ENCODE peak calls at places on chromosomes 11 and 22, in ten cellular contexts. Q, C, A, K, M, X, N, F, D and I are unnamed samples.

GRCh38 chr11:1128333-1129142 is 29.2 kb upstream of the MUC5AC start:
- DNase-seq in Q (no peak), C (no peak), A (no peak), K (no peak), M (peak), X (no peak), N (no peak), F (no peak), D (no peak), I (no peak)

GRCh38 chr11:131980878-131981668 is 610.7 kb downstream of the NTM start:
- DNase-seq in Q (no peak), C (peak), A (no peak), K (no peak), M (no peak), X (no peak), N (no peak), F (no peak), D (no peak), I (no peak)

GRCh38 chr11:126104420-126104819 is 41.8 kb upstream of the CDON start:
- DNase-seq in Q (no peak), C (no peak), A (no peak), K (no peak), M (no peak), X (no peak), N (no peak), F (no peak), D (no peak), I (no peak)

GRCh38 chr22:42313204-42313603 is 42.8 kb upstream of the TCF20 start:
- DNase-seq in Q (no peak), C (no peak), A (no peak), K (no peak), M (no peak), X (no peak), N (no peak), F (no peak), D (no peak), I (no peak)

GRCh38 chr11:35145249-35145648 is 6.3 kb downstream of the CD44 start:
- DNase-seq in Q (no peak), C (peak), A (peak), K (no peak), M (no peak), X (no peak), N (no peak), F (no peak), D (peak), I (peak)

GRCh38 chr11:15969701-15970329 is 386.5 kb downstream of the SOX6 start:
- DNase-seq in Q (no peak), C (peak), A (no peak), K (peak), M (no peak), X (peak), N (no peak), F (peak), D (no peak), I (peak)

GRCh38 chr11:12801976-12802375 is 127.8 kb downstream of the TEAD1 start:
- DNase-seq in Q (no peak), C (no peak), A (no peak), K (no peak), M (no peak), X (no peak), N (no peak), F (no peak), D (no peak), I (no peak)

GRCh38 chr11:96748639-96749370 is 359.0 kb downstream of the JRKL start:
- DNase-seq in Q (no peak), C (peak), A (no peak), K (peak), M (no peak), X (peak), N (no peak), F (peak), D (no peak), I (no peak)

GRCh38 chr11:118634435-118635236 is 27.2 kb downstream of the PHLDB1 start:
- DNase-seq in Q (peak), C (peak), A (peak), K (peak), M (peak), X (peak), N (peak), F (peak), D (peak), I (no peak)

GRCh38 chr11:68213135-68213515 is at the start of gene KMT5B:
- DNase-seq in Q (peak), C (peak), A (peak), K (peak), M (no peak), X (peak), N (peak), F (peak), D (peak), I (peak)

GRCh38 chr11:96197221-96197620 is 145.8 kb downstream of the MAML2 start:
- DNase-seq in Q (no peak), C (peak), A (no peak), K (peak), M (no peak), X (peak), N (no peak), F (no peak), D (no peak), I (no peak)

GRCh38 chr11:9748361-9748970 is 84.6 kb downstream of the SWAP70 start:
- DNase-seq in Q (peak), C (peak), A (peak), K (peak), M (no peak), X (peak), N (peak), F (peak), D (peak), I (peak)

GRCh38 chr11:108340958-108341357 is 118.1 kb downstream of the ATM start:
- DNase-seq in Q (no peak), C (peak), A (no peak), K (no peak), M (no peak), X (no peak), N (peak), F (no peak), D (no peak), I (no peak)

GRCh38 chr11:117668291-117668690 is 128.7 kb downstream of the DSCAML1 start:
- DNase-seq in Q (no peak), C (no peak), A (no peak), K (no peak), M (no peak), X (no peak), N (no peak), F (no peak), D (no peak), I (no peak)

GRCh38 chr11:111454561-111455192 is 57.5 kb downstream of the BTG4 start:
- DNase-seq in Q (no peak), C (peak), A (peak), K (peak), M (no peak), X (peak), N (peak), F (peak), D (peak), I (peak)

GRCh38 chr11:34609187-34609751 is 11.6 kb upstream of the EHF start:
- DNase-seq in Q (no peak), C (no peak), A (no peak), K (no peak), M (no peak), X (no peak), N (no peak), F (no peak), D (no peak), I (no peak)

GRCh38 chr11:62665630-62666258 is 632 bp downstream of the CSKMT start:
- DNase-seq in Q (no peak), C (peak), A (peak), K (peak), M (peak), X (peak), N (peak), F (peak), D (peak), I (peak)

GRCh38 chr11:72078477-72078876 is 1.9 kb downstream of the NUMA1 start:
- DNase-seq in Q (no peak), C (peak), A (no peak), K (no peak), M (no peak), X (no peak), N (no peak), F (no peak), D (no peak), I (no peak)

GRCh38 chr11:58893899-58894298 is 45.4 kb upstream of the GLYATL1 start:
- DNase-seq in Q (no peak), C (no peak), A (no peak), K (no peak), M (no peak), X (no peak), N (no peak), F (no peak), D (no peak), I (no peak)

GRCh38 chr11:111297696-111298095 is 650 bp upstream of the POU2AF3 start:
- DNase-seq in Q (no peak), C (no peak), A (no peak), K (no peak), M (no peak), X (no peak), N (no peak), F (no peak), D (no peak), I (no peak)

GRCh38 chr22:23789121-23789520 is 2.4 kb downstream of the SMARCB1 start:
- DNase-seq in Q (no peak), C (no peak), A (no peak), K (no peak), M (peak), X (no peak), N (no peak), F (no peak), D (no peak), I (no peak)

GRCh38 chr11:77063407-77063806 is 3.4 kb upstream of the CAPN5 start:
- DNase-seq in Q (peak), C (no peak), A (no peak), K (no peak), M (no peak), X (no peak), N (no peak), F (no peak), D (no peak), I (no peak)

GRCh38 chr11:77062924-77063323 is 3.8 kb upstream of the CAPN5 start:
- DNase-seq in Q (peak), C (peak), A (no peak), K (no peak), M (no peak), X (no peak), N (no peak), F (no peak), D (no peak), I (no peak)

GRCh38 chr11:77065878-77066228 is 918 bp upstream of the CAPN5 start:
- DNase-seq in Q (peak), C (peak), A (peak), K (peak), M (peak), X (peak), N (peak), F (peak), D (peak), I (peak)

GRCh38 chr11:77064648-77065217 is 2.0 kb upstream of the CAPN5 start:
- DNase-seq in Q (peak), C (no peak), A (no peak), K (no peak), M (peak), X (no peak), N (no peak), F (no peak), D (no peak), I (no peak)

DNA sequence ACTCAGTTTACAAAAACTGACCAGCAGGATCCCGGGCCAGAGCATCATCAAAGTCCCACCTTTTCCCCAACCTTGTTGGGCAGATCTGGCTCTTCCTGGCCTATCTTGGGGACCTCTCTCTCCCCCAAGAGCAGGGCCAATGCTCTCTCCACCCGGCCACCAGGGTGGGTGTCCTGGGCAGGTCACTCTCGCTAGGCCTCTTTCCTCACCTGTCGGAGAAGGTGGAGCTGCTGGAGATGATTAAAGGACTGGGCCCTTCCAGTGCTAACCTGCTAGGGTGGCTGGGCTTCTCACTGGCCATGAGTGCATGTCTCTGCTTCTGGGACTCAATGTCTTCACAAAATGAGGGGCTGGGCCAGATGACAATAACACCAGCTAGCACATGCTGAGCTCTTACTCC is 2.9 kb upstream of the CAPN5 start:
- DNase-seq in Q (no peak), C (no peak), A (no peak), K (no peak), M (no peak), X (no peak), N (no peak), F (no peak), D (no peak), I (no peak)
- TF ChIP-seq CTCF in Q (no peak), C (no peak), A (no peak), K (no peak), M (no peak), X (no peak), N (no peak), F (no peak), D (no peak), I (no peak)

GRCh38 chr22:20297414-20298109 is 22.3 kb downstream of the DGCR6L start:
- DNase-seq in Q (no peak), C (no peak), A (no peak), K (no peak), M (no peak), X (no peak), N (no peak), F (no peak), D (no peak), I (no peak)

GRCh38 chr22:20299736-20300136 is 20.1 kb downstream of the DGCR6L start:
- DNase-seq in Q (peak), C (no peak), A (peak), K (peak), M (no peak), X (no peak), N (peak), F (peak), D (peak), I (no peak)

GRCh38 chr22:20298110-20298802 is 21.6 kb downstream of the DGCR6L start:
- DNase-seq in Q (no peak), C (no peak), A (no peak), K (no peak), M (no peak), X (no peak), N (no peak), F (no peak), D (peak), I (no peak)

GRCh38 chr22:20296598-20296997 is 23.3 kb downstream of the DGCR6L start:
- DNase-seq in Q (no peak), C (no peak), A (no peak), K (no peak), M (no peak), X (peak), N (no peak), F (peak), D (no peak), I (no peak)

GRCh38 chr22:20298803-20299735 is 20.8 kb downstream of the DGCR6L start:
- DNase-seq in Q (peak), C (peak), A (peak), K (peak), M (no peak), X (peak), N (peak), F (peak), D (peak), I (peak)
- H3K4me3 ChIP-seq in Q (peak), C (peak), A (peak), K (peak), M (peak), X (peak), N (peak), F (peak), D (peak), I (peak)

GRCh38 chr11:83115551-83115950 is 41.4 kb upstream of the PCF11 start:
- DNase-seq in Q (no peak), C (peak), A (peak), K (no peak), M (no peak), X (no peak), N (no peak), F (no peak), D (peak), I (no peak)
- TF ChIP-seq CTCF in Q (no peak), C (no peak), A (no peak), K (no peak), M (no peak), X (no peak), N (no peak), F (no peak), D (no peak), I (no peak)

DNA sequence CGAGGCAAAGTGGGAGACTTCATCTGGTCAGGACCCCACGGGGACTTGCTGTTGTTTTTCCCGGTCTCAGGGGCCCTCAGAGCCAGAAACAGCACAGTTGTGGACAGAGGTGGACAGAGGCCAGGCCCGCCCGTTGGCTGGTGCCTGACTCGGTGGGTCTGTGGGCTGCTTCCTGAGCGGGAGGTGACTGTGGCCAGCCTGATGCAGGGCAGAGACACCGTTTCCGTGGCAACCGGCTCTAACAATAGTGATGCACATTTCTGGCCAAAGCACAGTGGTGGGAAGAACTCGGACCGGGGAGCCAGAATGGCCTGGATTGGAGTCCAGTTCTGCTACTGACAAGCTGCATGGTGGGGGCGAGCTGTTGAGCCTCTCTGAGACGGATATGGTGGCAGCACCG is 58.7 kb upstream of the ATXN10 start:
- DNase-seq in Q (no peak), C (no peak), A (no peak), K (peak), M (no peak), X (no peak), N (no peak), F (peak), D (no peak), I (no peak)
- H3K4me3 ChIP-seq in Q (no peak), C (peak), A (no peak), K (peak), M (peak), X (no peak), N (no peak), F (no peak), D (no peak), I (no peak)

DNA sequence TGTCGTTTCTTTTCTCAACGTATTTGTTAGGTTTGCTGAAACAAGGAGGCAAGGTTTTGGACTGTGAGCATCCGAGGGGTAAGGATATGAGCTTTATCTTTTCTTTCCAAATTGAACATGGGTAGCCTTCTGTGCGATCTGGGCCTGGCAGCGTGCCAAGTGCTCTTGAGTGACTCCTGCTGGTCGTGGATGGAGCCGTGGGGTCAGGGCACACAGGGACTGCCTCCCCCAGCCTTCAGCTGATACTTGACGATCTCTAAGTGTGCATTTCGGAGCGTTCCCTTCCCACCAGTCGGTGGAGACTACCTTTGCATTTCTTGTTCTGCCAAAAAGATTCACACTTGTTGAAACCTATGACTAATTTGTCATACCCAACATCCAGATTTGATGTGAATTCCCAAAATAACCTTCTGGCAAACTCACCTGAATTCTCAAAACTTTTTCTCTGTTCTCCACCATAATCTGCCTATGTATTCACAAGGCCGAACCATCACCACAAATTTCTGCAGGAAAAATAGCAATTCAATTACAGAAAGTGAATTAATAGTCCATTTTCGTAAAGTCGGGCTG is 40.2 kb upstream of the CLMP start:
- DNase-seq in Q (no peak), C (peak), A (peak), K (peak), M (no peak), X (no peak), N (no peak), F (peak), D (peak), I (peak)
- TF ChIP-seq CTCF in Q (no peak), C (peak), A (peak), K (peak), M (no peak), X (peak), N (peak), F (peak), D (peak), I (peak)

GRCh38 chr11:121929581-121929980 is 186.4 kb downstream of the BLID start:
- DNase-seq in Q (peak), C (peak), A (no peak), K (peak), M (no peak), X (peak), N (peak), F (peak), D (peak), I (no peak)
- H3K4me3 ChIP-seq in Q (no peak), C (peak), A (no peak), K (peak), M (peak), X (peak), N (peak), F (peak), D (no peak), I (no peak)

GRCh38 chr11:69716891-69717747 is 13.3 kb upstream of the FGF19 start:
- DNase-seq in Q (no peak), C (no peak), A (no peak), K (no peak), M (no peak), X (no peak), N (no peak), F (no peak), D (no peak), I (no peak)

GRCh38 chr11:69718912-69719311 is 15.1 kb upstream of the FGF19 start:
- DNase-seq in Q (no peak), C (no peak), A (no peak), K (no peak), M (no peak), X (no peak), N (no peak), F (no peak), D (no peak), I (no peak)

GRCh38 chr11:69716099-69716498 is 12.3 kb upstream of the FGF19 start:
- DNase-seq in Q (no peak), C (no peak), A (no peak), K (no peak), M (no peak), X (no peak), N (no peak), F (no peak), D (no peak), I (no peak)

GRCh38 chr11:69715446-69715845 is 11.6 kb upstream of the FGF19 start:
- DNase-seq in Q (no peak), C (no peak), A (no peak), K (no peak), M (no peak), X (no peak), N (no peak), F (no peak), D (no peak), I (no peak)

DNA sequence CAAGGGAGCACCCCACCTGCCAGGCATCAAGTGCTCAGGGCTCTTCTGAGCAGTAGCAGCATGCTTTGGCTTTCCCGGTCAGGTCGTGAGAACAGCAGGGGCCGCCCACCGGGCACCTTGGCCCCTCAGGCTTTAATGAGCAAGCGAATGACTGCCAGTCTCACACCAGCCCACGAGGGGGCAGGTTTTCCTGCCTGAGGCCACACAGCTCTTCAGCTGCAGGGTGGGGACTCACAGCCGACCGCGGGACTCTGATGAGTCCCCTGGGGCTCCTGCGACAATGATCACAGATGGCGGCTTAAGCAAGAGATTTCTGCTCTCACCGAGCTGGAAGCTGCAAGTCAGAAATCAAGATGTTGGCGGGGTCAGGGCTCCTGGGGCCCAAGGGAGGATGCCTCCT is 14.3 kb upstream of the FGF19 start:
- DNase-seq in Q (no peak), C (peak), A (no peak), K (peak), M (no peak), X (peak), N (peak), F (peak), D (no peak), I (peak)
- TF ChIP-seq CTCF in Q (peak), C (peak), A (no peak), K (peak), M (no peak), X (peak), N (peak), F (peak), D (no peak), I (peak)